ENCODE peak calls at places on chromosomes 6 and 20, in six cellular contexts. B, L, H, K, M and O are unnamed samples.

GRCh38 chr6:114058435-114058834 is 87.5 kb upstream of the HDAC2 start:
- DNase-seq in B (no peak), L (no peak), H (no peak), K (no peak), M (no peak), O (no peak)

GRCh38 chr20:33552519-33552918 is 62.6 kb downstream of the CBFA2T2 start:
- DNase-seq in L (peak), K (no peak), M (no peak), H (no peak), B (no peak), O (peak)

GRCh38 chr6:37709250-37709931 is 11.7 kb upstream of the MDGA1 start:
- DNase-seq in H (no peak), L (no peak), K (no peak), M (no peak), B (no peak), O (no peak)

GRCh38 chr20:32609993-32610896 is 25.1 kb upstream of the NOL4L start:
- DNase-seq in L (no peak), H (no peak), K (no peak), M (no peak), B (no peak), O (no peak)

GRCh38 chr6:129744880-129745237 is 34.9 kb upstream of the ARHGAP18 start:
- DNase-seq in K (no peak), B (no peak), L (no peak), H (no peak), M (no peak), O (no peak)

GRCh38 chr20:23225407-23226060 is 125.1 kb upstream of the NXT1 start:
- DNase-seq in L (no peak), M (no peak), B (no peak), H (peak), K (no peak), O (no peak)

GRCh38 chr6:17388365-17388764 is 5.0 kb upstream of the CAP2 start:
- DNase-seq in L (no peak), K (no peak), B (no peak), H (no peak), M (no peak), O (no peak)

GRCh38 chr6:8659404-8660189 is 224.3 kb upstream of the SLC35B3 start:
- DNase-seq in H (no peak), K (no peak), L (no peak), B (no peak), M (no peak), O (no peak)

GRCh38 chr6:161169060-161169459 is 104.8 kb downstream of the AGPAT4 start:
- DNase-seq in H (no peak), M (no peak), L (no peak), K (no peak), B (no peak), O (no peak)

GRCh38 chr6:41411961-41412360 is 76.6 kb downstream of the NCR2 start:
- DNase-seq in M (no peak), K (no peak), B (no peak), L (no peak), H (no peak), O (no peak)

GRCh38 chr6:1806935-1807334 is 197.2 kb downstream of the FOXC1 start:
- DNase-seq in B (no peak), H (no peak), L (no peak), K (no peak), M (no peak), O (no peak)

GRCh38 chr20:9323622-9324021 is 190.8 kb upstream of the LAMP5 start:
- DNase-seq in K (no peak), B (no peak), M (no peak), H (no peak), L (no peak), O (no peak)

GRCh38 chr20:20795119-20795518 is 82.7 kb upstream of the RALGAPA2 start:
- DNase-seq in L (no peak), B (no peak), M (no peak), H (no peak), K (no peak), O (no peak)

GRCh38 chr20:15847415-15847814 is 725.8 kb downstream of the KIF16B start:
- DNase-seq in B (no peak), K (no peak), M (no peak), H (no peak), L (no peak), O (no peak)

GRCh38 chr6:2363211-2363610 is 117.8 kb upstream of the GMDS start:
- DNase-seq in B (no peak), M (no peak), K (no peak), H (no peak), L (no peak), O (no peak)

GRCh38 chr20:38635721-38636285 is 34.2 kb downstream of the ARHGAP40 start:
- DNase-seq in K (no peak), M (no peak), B (no peak), H (no peak), L (no peak), O (no peak)

GRCh38 chr6:166632731-166633130 is 5.7 kb upstream of the RPS6KA2 start:
- DNase-seq in M (no peak), K (no peak), H (no peak), L (no peak), B (no peak), O (no peak)

GRCh38 chr20:6142348-6142993 is 19.6 kb upstream of the FERMT1 start:
- DNase-seq in M (no peak), H (no peak), L (peak), K (peak), B (peak), O (peak)

GRCh38 chr6:7147051-7147671 is 39.4 kb downstream of the RREB1 start:
- DNase-seq in H (no peak), M (no peak), L (no peak), B (no peak), K (no peak), O (no peak)

GRCh38 chr6:46583081-46583480 is 69.5 kb downstream of the CYP39A1 start:
- DNase-seq in M (no peak), H (no peak), K (peak), B (no peak), L (no peak), O (no peak)

GRCh38 chr6:18110160-18110559 is 12.3 kb downstream of the NHLRC1 start:
- DNase-seq in M (no peak), L (no peak), K (no peak), B (no peak), H (no peak), O (no peak)

GRCh38 chr20:44533928-44534327 is 12.1 kb upstream of the SERINC3 start:
- DNase-seq in L (no peak), K (no peak), H (no peak), B (no peak), M (no peak), O (no peak)

GRCh38 chr20:47136782-47137181 is 219.7 kb downstream of the ZMYND8 start:
- DNase-seq in H (no peak), M (no peak), B (no peak), L (no peak), K (no peak), O (no peak)

GRCh38 chr20:16864069-16864468 is 115.9 kb downstream of the OTOR start:
- DNase-seq in K (no peak), H (no peak), L (no peak), B (no peak), M (no peak), O (no peak)

GRCh38 chr20:54272901-54273488 is 65.1 kb downstream of the PFDN4 start:
- DNase-seq in M (no peak), B (no peak), K (no peak), H (no peak), L (no peak), O (no peak)

GRCh38 chr6:161429921-161430490 is 156.1 kb upstream of the AGPAT4 start:
- DNase-seq in L (no peak), M (no peak), K (no peak), B (no peak), H (no peak), O (no peak)

GRCh38 chr6:113654396-113654795 is 202.7 kb upstream of the MARCKS start:
- DNase-seq in L (no peak), H (peak), M (no peak), B (no peak), K (no peak), O (no peak)

GRCh38 chr6:51430610-51431009 is 611.9 kb downstream of the TFAP2B start:
- DNase-seq in H (no peak), L (no peak), K (no peak), M (no peak), B (no peak), O (no peak)

GRCh38 chr6:3732345-3733141 is 19.0 kb downstream of the PXDC1 start:
- DNase-seq in K (peak), H (peak), L (peak), B (peak), M (peak), O (peak)

GRCh38 chr6:73388800-73389512 is 5.7 kb upstream of the DDX43 start:
- DNase-seq in M (peak), B (peak), K (peak), H (peak), L (peak), O (peak)

GRCh38 chr6:42748241-42748898 is 2.5 kb upstream of the TBCC start:
- DNase-seq in M (no peak), B (no peak), K (peak), H (no peak), L (peak), O (no peak)

GRCh38 chr6:28212510-28213212 is 12.4 kb upstream of the ZSCAN9 start:
- DNase-seq in B (no peak), L (peak), M (no peak), K (peak), H (no peak), O (peak)

GRCh38 chr20:51014797-51015722 is 7.8 kb downstream of the KCNG1 start:
- DNase-seq in H (no peak), L (peak), B (no peak), K (peak), M (no peak), O (peak)

GRCh38 chr20:3563548-3564177 is 92.8 kb downstream of the ATRN start:
- DNase-seq in M (no peak), H (no peak), K (peak), L (peak), B (no peak), O (peak)

GRCh38 chr20:58852559-58853271 is at the start of gene GNAS:
- DNase-seq in B (peak), K (no peak), L (peak), M (peak), H (no peak), O (peak)

GRCh38 chr20:38143238-38143645 is 21.8 kb downstream of the TGM2 start:
- DNase-seq in M (no peak), K (no peak), H (no peak), L (no peak), B (no peak), O (no peak)

GRCh38 chr6:43774776-43775583 is 5.0 kb downstream of the VEGFA start:
- DNase-seq in K (no peak), L (peak), M (peak), B (peak), H (peak), O (peak)

DNA sequence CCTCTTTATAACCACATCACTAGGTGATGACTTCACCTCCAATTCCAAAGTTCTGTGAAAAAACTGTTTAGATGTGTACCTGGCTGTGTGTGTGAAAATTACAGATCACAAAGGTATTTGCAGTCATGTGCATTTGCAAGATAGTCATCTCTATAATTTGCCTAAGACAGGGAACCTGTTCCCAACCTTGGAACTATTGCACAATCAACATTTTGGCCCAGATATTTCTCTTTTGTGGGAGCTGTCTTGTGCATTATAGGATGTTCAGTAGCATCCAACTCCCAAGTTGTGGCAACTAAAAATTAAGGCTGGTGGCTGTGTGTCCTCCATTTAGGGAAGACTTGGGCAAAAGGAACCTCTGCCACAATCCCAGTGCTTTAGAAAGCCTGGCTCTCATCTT is 34.0 kb upstream of the FAM210B start:
- DNase-seq in M (no peak), B (no peak), K (no peak), L (no peak), H (no peak), O (no peak)
- TF ChIP-seq CTCF in M (no peak), B (no peak), K (no peak), L (no peak), H (no peak), O (no peak)

DNA sequence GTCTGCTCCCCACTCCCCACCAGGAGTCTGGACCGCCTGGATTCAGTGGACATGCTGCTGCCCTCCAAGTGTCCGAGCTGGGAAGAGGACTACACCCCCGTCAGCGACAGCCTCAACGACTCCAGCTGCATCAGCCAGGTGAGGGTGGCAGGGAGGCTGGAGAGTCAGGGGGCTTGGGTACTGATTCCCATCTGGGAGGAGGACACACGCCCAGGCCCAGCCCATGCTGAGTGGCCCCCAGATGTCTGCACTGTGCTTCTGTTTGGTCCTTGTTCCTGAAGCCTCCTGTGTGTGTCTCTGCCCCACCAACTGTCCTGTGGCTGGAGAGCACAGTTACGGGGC is 101.6 kb upstream of the MYL9 start:
- DNase-seq in H (no peak), B (no peak), K (no peak), M (no peak), L (peak), O (no peak)
- TF ChIP-seq CTCF in H (no peak), B (no peak), K (no peak), M (no peak), L (no peak), O (no peak)

DNA sequence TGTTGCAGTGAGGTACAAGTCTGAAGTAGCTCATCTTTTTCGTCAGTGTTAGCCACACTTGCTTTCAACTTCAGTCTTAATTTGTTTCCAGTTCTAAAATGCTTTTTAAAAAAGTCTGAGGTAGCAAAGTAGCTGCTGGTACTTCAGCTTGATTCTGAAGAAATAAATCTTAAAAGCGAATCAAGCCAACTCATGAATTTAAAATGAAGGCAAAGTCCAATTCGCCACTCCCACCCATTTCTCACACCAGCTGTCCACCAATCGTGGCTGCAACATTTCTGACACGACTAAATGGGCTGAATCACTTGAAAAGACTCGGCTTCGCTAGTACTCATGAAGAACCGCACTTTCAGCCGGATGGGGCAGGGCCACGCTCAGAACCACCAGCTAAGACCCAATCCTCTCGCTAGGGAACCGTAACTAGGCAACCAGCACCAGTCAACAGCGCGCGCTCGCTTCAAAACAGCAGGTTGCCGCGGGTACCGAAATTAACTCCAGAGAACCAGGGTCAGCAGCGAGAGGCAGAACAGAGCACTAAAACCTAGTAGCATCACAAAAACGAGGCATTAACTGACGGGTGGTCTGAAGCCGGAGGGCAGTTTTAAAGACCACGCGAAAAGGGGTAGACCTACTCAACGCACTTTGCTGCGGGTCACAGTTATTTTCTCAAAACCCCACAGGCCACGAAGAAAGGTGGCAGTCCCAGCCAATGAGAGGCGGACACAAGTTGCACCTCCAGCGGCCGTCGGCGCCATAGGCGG is 900 bp downstream of the BCLAF1 start:
- DNase-seq in B (peak), L (peak), M (peak), H (peak), K (peak), O (peak)
- TF ChIP-seq CTCF in B (no peak), L (no peak), M (no peak), H (peak), K (no peak), O (no peak)

GRCh38 chr6:66496659-66497058 is 789.6 kb upstream of the EYS start:
- DNase-seq in H (no peak), M (no peak), B (no peak), L (no peak), K (peak), O (no peak)
- TF ChIP-seq CTCF in H (no peak), M (no peak), B (no peak), L (no peak), K (peak), O (no peak)

GRCh38 chr6:147251072-147251471 is 46.9 kb downstream of the STXBP5 start:
- DNase-seq in K (no peak), L (no peak), H (no peak), M (no peak), B (no peak), O (no peak)

GRCh38 chr6:147244832-147245231 is 40.6 kb downstream of the STXBP5 start:
- DNase-seq in M (no peak), B (no peak), L (no peak), H (no peak), K (no peak), O (no peak)

GRCh38 chr6:147245693-147246092 is 41.5 kb downstream of the STXBP5 start:
- DNase-seq in B (no peak), H (no peak), K (no peak), M (no peak), L (no peak), O (no peak)

GRCh38 chr6:147246853-147247635 is 42.8 kb downstream of the STXBP5 start:
- DNase-seq in B (no peak), K (no peak), H (no peak), L (no peak), M (no peak), O (no peak)

DNA sequence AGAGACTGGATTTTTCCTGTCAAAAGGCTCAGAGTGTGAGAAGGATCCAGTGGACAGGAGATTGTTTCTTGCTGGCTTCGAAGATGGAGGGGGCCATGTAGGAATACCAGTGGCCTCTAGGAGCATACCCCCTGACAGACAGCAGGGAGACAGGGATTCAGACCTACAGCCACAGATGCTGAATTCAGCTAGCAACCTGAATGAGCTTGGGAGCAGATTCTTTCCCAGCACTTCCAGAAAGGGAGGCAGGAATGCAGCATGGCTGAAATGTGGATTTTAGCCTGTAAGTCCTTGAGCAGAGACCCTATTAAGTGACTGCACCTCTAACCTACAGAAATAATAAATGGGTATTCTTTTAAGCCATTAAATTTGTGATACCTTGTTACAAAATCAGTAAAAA is 44.6 kb downstream of the STXBP5 start:
- DNase-seq in M (no peak), K (no peak), B (no peak), L (no peak), H (no peak), O (no peak)
- TF ChIP-seq CTCF in M (no peak), K (no peak), B (no peak), L (no peak), H (no peak), O (no peak)